ENCODE peak calls at places on chromosomes 16 and 17, in five cellular contexts. Q, P, B, K and X are unnamed samples.

GRCh38 chr17:49343273-49343672 is 18.8 kb downstream of the ZNF652 start:
- DNase-seq in Q (no peak), B (no peak), K (no peak), P (no peak), X (no peak)

GRCh38 chr16:64648282-64648681 is 473.6 kb downstream of the CDH11 start:
- DNase-seq in Q (no peak), K (no peak), P (no peak), B (no peak), X (no peak)

GRCh38 chr17:64326420-64327054 is 63.5 kb upstream of the TEX2 start:
- DNase-seq in K (peak), B (peak), Q (no peak), P (no peak), X (no peak)

GRCh38 chr17:58172369-58173071 is 5.7 kb downstream of the OR4D2 start:
- DNase-seq in B (no peak), K (peak), P (peak), Q (peak), X (no peak)

GRCh38 chr17:17510456-17511292 is 14.5 kb upstream of the RASD1 start:
- DNase-seq in B (no peak), K (no peak), Q (no peak), P (no peak), X (no peak)

GRCh38 chr16:68972008-68972407 is 128.7 kb downstream of the TANGO6 start:
- DNase-seq in P (no peak), B (no peak), Q (no peak), K (no peak), X (no peak)

GRCh38 chr17:81599719-81600486 is 37.0 kb downstream of the NPLOC4 start:
- DNase-seq in Q (no peak), P (no peak), K (no peak), B (no peak), X (no peak)

GRCh38 chr17:62091804-62092203 is 26.7 kb upstream of the MED13 start:
- DNase-seq in K (no peak), B (no peak), Q (no peak), P (no peak), X (no peak)

GRCh38 chr16:16047761-16048160 is 98.3 kb downstream of the ABCC1 start:
- DNase-seq in B (no peak), P (no peak), Q (no peak), K (no peak), X (no peak)

GRCh38 chr17:1010586-1010985 is 13.7 kb downstream of the TIMM22 start:
- DNase-seq in Q (no peak), B (no peak), P (no peak), K (no peak), X (no peak)

GRCh38 chr16:74825941-74826340 is 51.3 kb upstream of the FA2H start:
- DNase-seq in B (no peak), P (no peak), K (no peak), Q (no peak), X (no peak)

GRCh38 chr17:79619636-79620206 is 8.9 kb upstream of the RBFOX3 start:
- DNase-seq in Q (no peak), P (no peak), B (no peak), K (no peak), X (no peak)

GRCh38 chr17:80710716-80711115 is 166.1 kb downstream of the RPTOR start:
- DNase-seq in Q (no peak), P (no peak), K (no peak), B (no peak), X (no peak)

GRCh38 chr16:68384293-68385255 is 63.7 kb downstream of the SMPD3 start:
- DNase-seq in Q (no peak), B (no peak), K (no peak), P (no peak), X (no peak)

GRCh38 chr16:25065899-25066298 is 45.6 kb upstream of the LCMT1 start:
- DNase-seq in P (no peak), Q (no peak), B (no peak), K (no peak), X (no peak)

GRCh38 chr16:89723279-89724250 is 2.2 kb downstream of the ZNF276 start:
- DNase-seq in B (no peak), K (peak), P (peak), Q (no peak), X (no peak)

GRCh38 chr17:49904904-49905303 is 57.0 kb upstream of the TAC4 start:
- DNase-seq in Q (no peak), B (no peak), K (no peak), P (no peak), X (no peak)

GRCh38 chr16:3038256-3038655 is 1.5 kb upstream of the BICDL2 start:
- DNase-seq in Q (no peak), B (no peak), K (no peak), P (no peak), X (no peak)

GRCh38 chr16:84074721-84075120 is 32.1 kb upstream of the SLC38A8 start:
- DNase-seq in P (no peak), B (no peak), K (no peak), Q (no peak), X (no peak)

GRCh38 chr16:69311115-69311532 is at the start of gene VPS4A:
- DNase-seq in B (peak), P (peak), Q (peak), K (peak), X (peak)

GRCh38 chr17:40551874-40552768 is 13.2 kb downstream of the CCR7 start:
- DNase-seq in P (no peak), K (no peak), Q (no peak), B (no peak), X (peak)

GRCh38 chr17:14082848-14083247 is 13.5 kb downstream of the COX10 start:
- DNase-seq in K (no peak), P (no peak), Q (no peak), B (no peak), X (no peak)

GRCh38 chr17:48060249-48060648 is 12.1 kb downstream of the NFE2L1 start:
- DNase-seq in K (no peak), B (no peak), Q (no peak), P (no peak), X (no peak)

GRCh38 chr17:82983510-82984248 is 95.7 kb upstream of the METRNL start:
- DNase-seq in Q (no peak), P (no peak), K (no peak), B (no peak), X (no peak)

GRCh38 chr17:67585077-67585602 is 132.6 kb upstream of the NOL11 start:
- DNase-seq in B (no peak), P (no peak), K (no peak), Q (no peak), X (no peak)

GRCh38 chr17:78993241-78993956 is 13.7 kb upstream of the LGALS3BP start:
- DNase-seq in P (peak), K (peak), B (no peak), Q (no peak), X (peak)

GRCh38 chr16:3187798-3188674 is at the start of gene OR1F1:
- DNase-seq in K (peak), Q (peak), B (no peak), P (peak), X (no peak)

GRCh38 chr17:47414612-47415011 is 90.9 kb downstream of the EFCAB13 start:
- DNase-seq in K (no peak), P (no peak), Q (no peak), B (no peak), X (no peak)

GRCh38 chr17:7916799-7917198 is 710 bp upstream of the RNF227 start:
- DNase-seq in K (no peak), Q (no peak), P (no peak), B (no peak), X (no peak)

GRCh38 chr17:58643147-58643546 is 48.7 kb downstream of the TEX14 start:
- DNase-seq in P (no peak), K (no peak), B (no peak), Q (peak), X (no peak)

GRCh38 chr16:69443809-69444611 is 19.6 kb downstream of the CYB5B start:
- DNase-seq in P (peak), Q (no peak), B (no peak), K (peak), X (peak)

GRCh38 chr16:11743308-11744074 is 834 bp upstream of the TXNDC11 start:
- DNase-seq in P (no peak), Q (no peak), K (peak), B (peak), X (no peak)

GRCh38 chr17:27906238-27906603 is 13.1 kb upstream of the LYRM9 start:
- DNase-seq in B (no peak), Q (no peak), P (no peak), K (no peak), X (no peak)

GRCh38 chr17:42702446-42702845 is 20.1 kb downstream of the CNTNAP1 start:
- DNase-seq in Q (no peak), B (no peak), P (no peak), K (no peak), X (no peak)

GRCh38 chr17:29126268-29126923 is 53.8 kb downstream of the MYO18A start:
- DNase-seq in B (no peak), P (no peak), Q (no peak), K (no peak), X (no peak)